ENCODE peak calls at places on chromosomes 1 and 21, in five cellular contexts. Y is kidney; H is pancreas; D is CD8-positive, alpha-beta T cell; U is lower leg skin. T is an unnamed sample.

GRCh38 chr1:68442822-68443556 is 6.8 kb downstream of the RPE65 start:
- DNase-seq in Y (no peak), H (no peak), D (no peak), U (peak; percentile 29), T (peak; percentile 80)

GRCh38 chr21:46020581-46020980 is 39.0 kb downstream of the COL6A1 start:
- DNase-seq in Y (no peak), H (no peak), D (no peak), U (peak; percentile 11), T (no peak)

GRCh38 chr1:33327587-33328325 is 6.9 kb upstream of the A3GALT2 start:
- DNase-seq in Y (peak; percentile 69), H (no peak), D (no peak), U (peak; percentile 58), T (peak; percentile 95)

GRCh38 chr1:9719978-9720722 is 68.6 kb downstream of the PIK3CD start:
- DNase-seq in Y (peak; percentile 74), H (no peak), D (no peak), U (no peak), T (no peak)

GRCh38 chr1:87887095-87887494 is 558.4 kb downstream of the LMO4 start:
- DNase-seq in Y (no peak), H (no peak), D (no peak), U (no peak), T (no peak)

GRCh38 chr1:19689856-19690255 is 25.2 kb downstream of the HTR6 start:
- DNase-seq in Y (no peak), H (no peak), D (no peak), U (no peak), T (no peak)

GRCh38 chr1:10045480-10046355 is 13.0 kb downstream of the UBE4B start:
- DNase-seq in Y (no peak), H (peak; percentile 91), D (no peak), U (no peak), T (peak; percentile 24)

GRCh38 chr1:15963968-15964648 is 11.8 kb downstream of the ZBTB17 start:
- DNase-seq in Y (no peak), H (no peak), D (no peak), U (no peak), T (no peak)

GRCh38 chr1:77614037-77614436 is 68.4 kb downstream of the ZZZ3 start:
- DNase-seq in Y (no peak), H (no peak), D (no peak), U (no peak), T (no peak)

GRCh38 chr21:35748683-35749314 is 311.5 kb downstream of the SETD4 start:
- DNase-seq in Y (no peak), H (no peak), D (no peak), U (no peak), T (no peak)

GRCh38 chr1:201468501-201468843 is 516 bp downstream of the PHLDA3 start:
- DNase-seq in Y (peak; percentile 79), H (no peak), D (no peak), U (no peak), T (peak; percentile 42)

GRCh38 chr1:200379431-200379755 is 30.4 kb downstream of the ZNF281 start:
- DNase-seq in Y (no peak), H (no peak), D (no peak), U (no peak), T (peak; percentile 94)

GRCh38 chr1:154386643-154387352 is 18.3 kb upstream of the IL6R start:
- DNase-seq in Y (peak; percentile 29), H (no peak), D (peak; percentile 44), U (no peak), T (no peak)

GRCh38 chr1:62608905-62609304 is 11.6 kb downstream of the ANGPTL3 start:
- DNase-seq in Y (no peak), H (no peak), D (no peak), U (no peak), T (no peak)

GRCh38 chr21:34886554-34887385 is 162.3 kb downstream of the RUNX1 start:
- DNase-seq in Y (peak; percentile 81), H (peak; percentile 26), D (no peak), U (no peak), T (no peak)

GRCh38 chr1:213657879-213658278 is 329.9 kb upstream of the PROX1 start:
- DNase-seq in Y (no peak), H (no peak), D (no peak), U (no peak), T (no peak)

GRCh38 chr1:89462250-89462649 is 62.4 kb upstream of the LRRC8B start:
- DNase-seq in Y (no peak), H (no peak), D (no peak), U (no peak), T (no peak)
- H3K4me3 ChIP-seq in Y (no peak overlapping the region), H (no peak overlapping the region), D (no peak overlapping the region), U (no peak overlapping the region), T (no peak overlapping the region)

DNA sequence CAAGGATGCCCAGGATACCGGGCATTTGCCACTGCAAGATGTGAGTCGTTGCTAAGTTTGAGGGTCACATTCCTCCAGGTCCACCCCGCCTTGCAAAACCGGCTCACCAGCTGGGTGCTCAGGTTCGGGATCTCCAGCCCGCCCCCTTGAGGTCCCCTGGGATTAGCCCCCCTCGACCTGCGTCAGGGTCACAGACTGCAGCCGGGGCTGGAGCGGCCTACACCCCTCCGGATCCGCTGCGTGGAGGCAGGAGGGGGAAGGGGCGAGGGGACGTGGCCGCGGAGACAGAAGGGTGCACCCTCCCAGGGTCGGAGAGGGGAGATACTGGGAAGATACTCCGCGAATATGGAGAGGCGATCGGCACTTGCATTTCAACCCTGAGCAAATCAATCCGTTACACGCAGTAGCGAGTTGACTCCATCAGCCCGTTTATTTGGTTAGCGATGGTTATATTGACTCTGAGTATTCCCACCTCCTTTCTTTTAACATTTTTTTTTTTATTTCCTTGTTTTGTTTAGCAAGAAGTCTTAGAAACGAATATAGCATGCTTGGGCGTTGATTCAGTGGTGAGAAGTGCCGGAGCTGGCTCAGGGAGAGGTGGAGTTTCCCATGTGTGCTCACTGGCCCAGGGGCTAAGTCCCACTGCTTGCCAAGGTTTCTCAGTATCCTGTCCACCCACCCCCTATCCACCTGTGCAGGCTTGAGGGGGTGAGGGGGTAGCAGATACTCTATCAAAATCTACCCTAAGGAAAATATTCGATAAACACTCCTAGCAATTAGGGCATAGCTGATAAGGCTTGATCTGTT is 983 bp downstream of the IFNAR2 start:
- DNase-seq in Y (peak; percentile 88), H (peak; percentile 52), D (no peak), U (peak; percentile 20), T (peak; percentile 82)
- TF ChIP-seq CTCF in Y (no peak), H (no peak), D (no peak), U (no peak), T (no peak)

GRCh38 chr1:32241011-32241763 is 5.8 kb upstream of the FAM167B start:
- DNase-seq in Y (peak; percentile 91), H (peak; percentile 78), D (no peak), U (no peak), T (peak; percentile 47)

GRCh38 chr1:32242341-32242851 is 4.6 kb upstream of the FAM167B start:
- DNase-seq in Y (no peak), H (no peak), D (no peak), U (no peak), T (peak; percentile 32)

GRCh38 chr1:32240140-32240951 is 6.7 kb upstream of the FAM167B start:
- DNase-seq in Y (peak; percentile 93), H (peak; percentile 92), D (peak; percentile 42), U (no peak), T (peak; percentile 34)

GRCh38 chr1:32239335-32239734 is 7.7 kb upstream of the FAM167B start:
- DNase-seq in Y (no peak), H (peak; percentile 35), D (no peak), U (no peak), T (no peak)

GRCh38 chr1:32239790-32240139 is 7.3 kb upstream of the FAM167B start:
- DNase-seq in Y (peak; percentile 77), H (peak; percentile 30), D (no peak), U (no peak), T (no peak)
- H3K4me3 ChIP-seq in Y (peak overlapping the region; percentile 81), H (peak overlapping the region; percentile 63), D (peak overlapping the region; percentile 89), U (no peak overlapping the region), T (peak overlapping the region; percentile 62)

GRCh38 chr1:14850563-14850962 is 252.1 kb downstream of the KAZN start:
- DNase-seq in Y (no peak), H (peak; percentile 38), D (no peak), U (no peak), T (no peak)
- TF ChIP-seq CTCF in Y (no peak), H (no peak), D (no peak), U (no peak), T (no peak)

DNA sequence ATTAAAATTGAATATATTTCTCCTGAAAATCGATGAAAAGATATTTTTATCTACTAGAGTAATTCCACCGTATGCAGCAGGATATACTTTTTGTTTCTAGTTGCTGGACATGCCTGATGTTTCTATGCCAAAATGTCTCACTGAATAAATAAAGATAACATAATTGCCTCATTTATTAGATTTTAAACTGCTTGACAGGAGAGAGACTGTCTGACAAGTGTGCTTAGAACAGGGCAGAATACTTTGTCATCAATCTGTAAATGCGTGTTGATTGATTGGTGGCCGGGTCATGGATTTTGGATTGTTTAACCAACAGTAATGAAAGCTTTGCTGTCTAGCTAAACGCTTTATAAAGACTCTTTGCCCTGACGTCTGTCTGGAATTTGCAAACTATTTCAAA is 339.0 kb downstream of the CHRM3 start:
- DNase-seq in Y (no peak), H (no peak), D (no peak), U (no peak), T (no peak)
- H3K4me3 ChIP-seq in Y (no peak overlapping the region), H (no peak overlapping the region), D (no peak overlapping the region), U (no peak overlapping the region), T (no peak overlapping the region)